ENCODE peak calls at places on chromosomes 5 and 9, in eight cellular contexts. Y is PC-3; P is NCI-H2081; K is A673; V is DMS79; Q is HCT116; M is activated naive CD4-positive, alpha-beta T cell; E is GM19239. G is an unnamed sample.

GRCh38 chr9:105842023-105842644 is 147.8 kb downstream of the TMEM38B start:
- DNase-seq in V (no peak), Q (peak; percentile 18), M (no peak), K (peak; percentile 46), P (peak; percentile 39), E (no peak), Y (peak; percentile 73), G (peak; percentile 22)

GRCh38 chr5:127186657-127187056 is 103.9 kb upstream of the MEGF10 start:
- DNase-seq in P (no peak), M (no peak), Y (peak; percentile 59), K (peak; percentile 11), E (no peak), V (no peak), Q (no peak), G (no peak)

GRCh38 chr5:68086857-68087256 is 128.7 kb upstream of the PIK3R1 start:
- DNase-seq in P (no peak), M (no peak), K (no peak), E (no peak), Y (no peak), V (no peak), Q (no peak), G (no peak)

GRCh38 chr9:21516796-21517195 is 34.7 kb upstream of the IFNE start:
- DNase-seq in M (no peak), V (no peak), P (no peak), E (no peak), Y (no peak), Q (no peak), K (no peak), G (no peak)

GRCh38 chr9:21983509-21983908 is 10.7 kb downstream of the CDKN2A start:
- DNase-seq in K (no peak), P (peak; percentile 64), V (no peak), M (no peak), Y (no peak), E (no peak), Q (no peak), G (no peak)

GRCh38 chr5:178851951-178852350 is 7.8 kb upstream of the ZNF354B start:
- DNase-seq in E (no peak), Y (no peak), Q (no peak), V (no peak), M (no peak), K (no peak), P (no peak), G (no peak)

GRCh38 chr9:92661127-92661526 is 8.8 kb downstream of the IPPK start:
- DNase-seq in K (no peak), M (no peak), V (no peak), E (no peak), Y (no peak), Q (no peak), P (no peak), G (no peak)

GRCh38 chr9:112119225-112120045 is 55.7 kb downstream of the SUSD1 start:
- DNase-seq in E (no peak), P (no peak), K (no peak), V (no peak), M (no peak), Q (peak; percentile 85), Y (no peak), G (no peak)

GRCh38 chr5:170747357-170747756 is 36.2 kb upstream of the GABRP start:
- DNase-seq in K (no peak), P (no peak), Y (no peak), V (no peak), Q (no peak), E (no peak), M (no peak), G (no peak)

GRCh38 chr5:122311400-122311887 is 593 bp upstream of the SNCAIP start:
- DNase-seq in E (no peak), V (no peak), Q (no peak), P (no peak), Y (no peak), M (no peak), K (no peak), G (no peak)

GRCh38 chr9:109427886-109428285 is 70.2 kb downstream of the PTPN3 start:
- DNase-seq in V (no peak), M (no peak), K (no peak), E (no peak), Y (no peak), P (no peak), Q (no peak), G (no peak)

GRCh38 chr9:83013867-83014605 is 48.9 kb downstream of the RASEF start:
- DNase-seq in M (no peak), K (no peak), V (no peak), Y (peak; percentile 11), E (no peak), P (no peak), Q (no peak), G (no peak)

GRCh38 chr5:89769975-89770374 is 639.6 kb downstream of the CETN3 start:
- DNase-seq in E (no peak), V (no peak), Y (peak; percentile 80), K (no peak), Q (peak; percentile 2), M (no peak), P (no peak), G (no peak)

GRCh38 chr5:34497031-34497808 is 158.9 kb upstream of the RAI14 start:
- DNase-seq in Q (no peak), M (no peak), V (no peak), K (no peak), P (peak; percentile 46), E (no peak), Y (no peak), G (no peak)

GRCh38 chr5:157116483-157116954 is 7.7 kb upstream of the HAVCR2 start:
- DNase-seq in Y (no peak), P (no peak), K (no peak), M (no peak), E (no peak), V (no peak), Q (no peak), G (no peak)

GRCh38 chr5:97788369-97788768 is 605.3 kb upstream of the RIOK2 start:
- DNase-seq in Y (no peak), P (no peak), M (no peak), Q (no peak), K (no peak), V (no peak), E (no peak), G (no peak)

GRCh38 chr5:80275347-80275746 is 19.5 kb upstream of the SERINC5 start:
- DNase-seq in Q (no peak), V (no peak), P (peak; percentile 32), K (peak; percentile 69), E (no peak), Y (peak; percentile 28), M (no peak), G (no peak)

GRCh38 chr5:55176176-55176818 is 3.3 kb upstream of the CDC20B start:
- DNase-seq in V (no peak), Q (no peak), Y (peak; percentile 73), E (no peak), K (peak; percentile 76), P (peak; percentile 48), M (no peak), G (peak; percentile 85)

GRCh38 chr9:135602789-135603481 is 36.4 kb downstream of the GLT6D1 start:
- DNase-seq in E (peak; percentile 54), K (peak; percentile 59), M (peak; percentile 24), V (no peak), P (peak; percentile 23), Y (peak; percentile 56), Q (peak; percentile 29), G (no peak)

GRCh38 chr5:176653986-176654385 is 6.7 kb downstream of the TSPAN17 start:
- DNase-seq in E (no peak), K (no peak), M (no peak), Y (no peak), V (no peak), P (peak; percentile 12), Q (no peak), G (no peak)

GRCh38 chr5:113162770-113163169 is 186.2 kb downstream of the DCP2 start:
- DNase-seq in E (no peak), Y (peak; percentile 45), M (no peak), V (no peak), K (no peak), P (no peak), Q (peak; percentile 72), G (no peak)

G was measured in COR-L47.